ENCODE peak calls at places on chromosomes 3 and 15, in four cellular contexts. B, P, K and U are unnamed samples.
A peak's percentile ranks its signal among the peaks of the same experiment; 100 is the strongest.

GRCh38 chr3:141926929-141927328 is 50.5 kb downstream of the ATP1B3 start:
- DNase-seq in B (no peak), P (peak; percentile 50), K (peak; percentile 11), U (peak; percentile 43)

GRCh38 chr3:114824014-114824413 is 323.1 kb downstream of the ZBTB20 start:
- DNase-seq in B (no peak), P (no peak), K (no peak), U (no peak)

GRCh38 chr15:53520867-53521525 is 238.5 kb downstream of the WDR72 start:
- DNase-seq in B (no peak), P (no peak), K (no peak), U (no peak)

GRCh38 chr15:29043731-29044485 is 158.1 kb downstream of the APBA2 start:
- DNase-seq in B (no peak), P (no peak), K (no peak), U (no peak)

GRCh38 chr15:89399390-89400120 is 64.9 kb upstream of the POLG start:
- DNase-seq in B (no peak), P (no peak), K (no peak), U (no peak)

GRCh38 chr3:187773963-187774789 is 28.9 kb upstream of the BCL6 start:
- DNase-seq in B (no peak), P (no peak), K (no peak), U (no peak)

GRCh38 chr15:80242132-80242769 is 9.8 kb downstream of the CTXND1 start:
- DNase-seq in B (no peak), P (no peak), K (no peak), U (peak; percentile 37)

GRCh38 chr3:164199982-164200823 is 878.1 kb downstream of the SI start:
- DNase-seq in B (no peak), P (no peak), K (no peak), U (no peak)

GRCh38 chr15:95826388-95826781 is 504.1 kb upstream of the NR2F2 start:
- DNase-seq in B (no peak), P (no peak), K (no peak), U (no peak)

GRCh38 chr15:46309914-46310313 is 675.1 kb downstream of the SQOR start:
- DNase-seq in B (no peak), P (no peak), K (no peak), U (no peak)

GRCh38 chr3:43768594-43768993 is 77.9 kb downstream of the ABHD5 start:
- DNase-seq in B (no peak), P (no peak), K (peak; percentile 75), U (peak; percentile 50)

GRCh38 chr3:122964844-122965243 is 62.7 kb downstream of the SEMA5B start:
- DNase-seq in B (no peak), P (no peak), K (no peak), U (no peak)

GRCh38 chr3:11903447-11903846 is 56.8 kb upstream of the TAMM41 start:
- DNase-seq in B (no peak), P (no peak), K (no peak), U (no peak)

GRCh38 chr15:63166219-63166618 is 8.9 kb upstream of the RPS27L start:
- DNase-seq in B (no peak), P (no peak), K (no peak), U (no peak)

GRCh38 chr15:88894348-88894818 is 961 bp downstream of the HAPLN3 start:
- DNase-seq in B (peak; percentile 66), P (peak; percentile 54), K (no peak), U (peak; percentile 45)

GRCh38 chr3:129827765-129828164 is 65.7 kb downstream of the TMCC1 start:
- DNase-seq in B (peak; percentile 8), P (no peak), K (no peak), U (peak; percentile 18)

GRCh38 chr3:113212155-113212844 is 943 bp downstream of the BOC start:
- DNase-seq in B (no peak), P (peak; percentile 57), K (no peak), U (no peak)

GRCh38 chr15:100690032-100690785 is 87.8 kb downstream of the ASB7 start:
- DNase-seq in B (no peak), P (no peak), K (no peak), U (no peak)

GRCh38 chr15:82554351-82554750 is 14.1 kb upstream of the RPS17 start:
- DNase-seq in B (no peak), P (no peak), K (no peak), U (no peak)

GRCh38 chr3:48038971-48039481 is 22.8 kb upstream of the MAP4 start:
- DNase-seq in B (no peak), P (no peak), K (no peak), U (no peak)

GRCh38 chr3:117692416-117692995 is 982.9 kb downstream of the TUSC7 start:
- DNase-seq in B (no peak), P (no peak), K (no peak), U (no peak)

GRCh38 chr15:90860942-90861675 is 7.3 kb upstream of the FURIN start:
- DNase-seq in B (no peak), P (no peak), K (no peak), U (no peak)

GRCh38 chr3:17233398-17233800 is 348.6 kb downstream of the PLCL2 start:
- DNase-seq in B (no peak), P (no peak), K (no peak), U (no peak)

GRCh38 chr15:91516866-91517265 is 336.6 kb upstream of the SLCO3A1 start:
- DNase-seq in B (no peak), P (no peak), K (no peak), U (no peak)

GRCh38 chr15:90838066-90838465 is 30.3 kb upstream of the FURIN start:
- DNase-seq in B (peak; percentile 66), P (no peak), K (no peak), U (no peak)

GRCh38 chr15:71804226-71804625 is 6.1 kb upstream of the NR2E3 start:
- DNase-seq in B (no peak), P (no peak), K (no peak), U (no peak)

GRCh38 chr15:99454941-99455795 is 110.6 kb upstream of the MEF2A start:
- DNase-seq in B (no peak), P (peak; percentile 82), K (peak; percentile 84), U (peak; percentile 85)

GRCh38 chr15:40901053-40901443 is 6.8 kb downstream of the VPS18 start:
- DNase-seq in B (no peak), P (no peak), K (no peak), U (no peak)

GRCh38 chr15:59997070-59997701 is 6.9 kb upstream of the FOXB1 start:
- DNase-seq in B (no peak), P (no peak), K (no peak), U (no peak)

GRCh38 chr3:141728355-141728892 is 9.7 kb upstream of the RNF7 start:
- DNase-seq in B (no peak), P (no peak), K (no peak), U (no peak)